ENCODE peak calls at places on chromosomes 2 and 18, in eight cellular contexts. V, I, B, A, H, E, L and K are unnamed samples.

GRCh38 chr2:188016917-188017316 is 274.8 kb upstream of the GULP1 start:
- DNase-seq in V (no peak), I (no peak), B (no peak), A (no peak), H (no peak), E (no peak), L (no peak), K (no peak)

GRCh38 chr2:101327863-101328394 is 19.4 kb upstream of the RNF149 start:
- DNase-seq in V (no peak), I (no peak), B (no peak), A (no peak), H (no peak), E (no peak), L (no peak), K (no peak)

GRCh38 chr2:238950551-238950950 is 102.7 kb downstream of the TWIST2 start:
- DNase-seq in V (no peak), I (no peak), B (no peak), A (peak; percentile 56), H (peak; percentile 54), E (no peak), L (no peak), K (peak; percentile 53)

GRCh38 chr2:227932403-227932802 is 61.0 kb downstream of the DAW1 start:
- DNase-seq in V (no peak), I (no peak), B (no peak), A (no peak), H (no peak), E (no peak), L (no peak), K (no peak)

GRCh38 chr2:233384017-233384416 is 29.7 kb downstream of the DGKD start:
- DNase-seq in V (no peak), I (no peak), B (no peak), A (no peak), H (no peak), E (no peak), L (no peak), K (no peak)

GRCh38 chr2:207528980-207529329 is 807 bp upstream of the CREB1 start:
- DNase-seq in V (no peak), I (peak; percentile 25), B (no peak), A (no peak), H (no peak), E (no peak), L (no peak), K (no peak)

GRCh38 chr2:207484444-207485391 is 45.0 kb upstream of the CREB1 start:
- DNase-seq in V (no peak), I (no peak), B (no peak), A (no peak), H (no peak), E (no peak), L (no peak), K (no peak)

GRCh38 chr18:35443847-35444246 is 53.9 kb downstream of the INO80C start:
- DNase-seq in V (no peak), I (no peak), B (no peak), A (no peak), H (no peak), E (no peak), L (no peak), K (no peak)

GRCh38 chr18:63177822-63178525 is 141.6 kb downstream of the BCL2 start:
- DNase-seq in V (no peak), I (no peak), B (no peak), A (no peak), H (no peak), E (peak; percentile 84), L (no peak), K (no peak)

GRCh38 chr2:102418421-102418961 is 4.5 kb upstream of the IL18RAP start:
- DNase-seq in V (peak; percentile 19), I (no peak), B (no peak), A (no peak), H (no peak), E (no peak), L (no peak), K (no peak)

GRCh38 chr2:11746376-11746806 is at the start of gene LPIN1:
- DNase-seq in V (peak; percentile 82), I (peak; percentile 70), B (peak; percentile 62), A (peak; percentile 95), H (peak; percentile 95), E (peak; percentile 93), L (peak; percentile 66), K (peak; percentile 91)

GRCh38 chr2:58042486-58042970 is 4.1 kb upstream of the VRK2 start:
- DNase-seq in V (peak; percentile 89), I (peak; percentile 95), B (no peak), A (no peak), H (no peak), E (no peak), L (no peak), K (no peak)

GRCh38 chr18:10875836-10876235 is 273.5 kb downstream of the PIEZO2 start:
- DNase-seq in V (no peak), I (peak; percentile 23), B (no peak), A (no peak), H (no peak), E (no peak), L (no peak), K (no peak)

GRCh38 chr2:120619579-120619978 is 116.1 kb upstream of the GLI2 start:
- DNase-seq in V (no peak), I (peak; percentile 89), B (no peak), A (no peak), H (no peak), E (no peak), L (no peak), K (no peak)

GRCh38 chr2:33272001-33272400 is 204.4 kb upstream of the RASGRP3 start:
- DNase-seq in V (peak; percentile 56), I (no peak), B (no peak), A (no peak), H (no peak), E (no peak), L (no peak), K (no peak)

GRCh38 chr2:177258059-177258458 is 6.5 kb downstream of the NFE2L2 start:
- DNase-seq in V (no peak), I (no peak), B (no peak), A (no peak), H (no peak), E (no peak), L (no peak), K (no peak)

GRCh38 chr2:216877085-216877484 is 17.2 kb upstream of the TNP1 start:
- DNase-seq in V (no peak), I (no peak), B (no peak), A (no peak), H (no peak), E (no peak), L (no peak), K (no peak)
- TF ChIP-seq CTCF in V (no peak), I (no peak), B (no peak), A (no peak), H (no peak), E (no peak), L (no peak), K (no peak)

GRCh38 chr2:121736462-121737336 is at the start of gene NIFK:
- DNase-seq in V (peak; percentile 95), I (peak; percentile 96), B (peak; percentile 96), A (peak; percentile 100), H (peak; percentile 100), E (peak; percentile 100), L (peak; percentile 98), K (peak; percentile 100)
- TF ChIP-seq CTCF in V (no peak), I (no peak), B (no peak), A (no peak), H (no peak), E (no peak), L (no peak), K (no peak)

DNA sequence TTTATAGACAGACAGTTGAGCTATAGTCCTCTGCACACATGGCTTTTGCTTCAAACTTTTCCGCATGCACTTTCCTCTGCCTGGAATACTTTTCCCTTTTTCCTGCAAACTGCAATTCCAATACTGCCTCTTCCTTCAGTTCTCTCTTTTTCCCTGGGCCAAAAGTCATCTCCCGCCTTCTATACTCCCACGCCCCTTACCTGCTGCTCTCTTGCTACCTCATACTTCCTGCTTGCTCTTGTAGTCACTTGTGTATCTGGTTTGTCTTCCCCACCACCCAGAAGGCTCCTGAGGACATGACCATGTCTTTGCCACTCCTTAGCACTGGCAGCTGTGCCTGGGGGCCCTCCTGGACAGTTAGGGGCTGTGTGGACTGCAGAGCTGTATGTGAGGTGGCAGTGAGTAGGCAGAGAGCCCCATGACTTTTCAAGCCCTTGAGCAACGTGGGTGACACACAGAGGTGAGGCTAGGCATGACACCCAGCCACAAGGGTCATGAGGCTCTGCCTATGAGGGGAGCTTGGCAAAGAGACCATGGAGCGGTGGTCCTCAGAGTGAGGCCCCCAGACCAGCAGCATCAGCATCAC is 23.2 kb downstream of the SPEG start:
- DNase-seq in V (no peak), I (no peak), B (no peak), A (no peak), H (no peak), E (peak; percentile 22), L (no peak), K (no peak)
- TF ChIP-seq CTCF in V (no peak), I (peak; percentile 51), B (no peak), A (no peak), H (peak; percentile 6), E (no peak), L (no peak), K (no peak)

GRCh38 chr18:52339891-52340371 is at the start of gene DCC:
- DNase-seq in V (peak; percentile 45), I (peak; percentile 2), B (no peak), A (no peak), H (no peak), E (no peak), L (no peak), K (peak; percentile 78)
- TF ChIP-seq CTCF in V (peak; percentile 28), I (peak; percentile 53), B (peak; percentile 26), A (peak; percentile 35), H (peak; percentile 20), E (no peak), L (no peak), K (peak; percentile 73)

DNA sequence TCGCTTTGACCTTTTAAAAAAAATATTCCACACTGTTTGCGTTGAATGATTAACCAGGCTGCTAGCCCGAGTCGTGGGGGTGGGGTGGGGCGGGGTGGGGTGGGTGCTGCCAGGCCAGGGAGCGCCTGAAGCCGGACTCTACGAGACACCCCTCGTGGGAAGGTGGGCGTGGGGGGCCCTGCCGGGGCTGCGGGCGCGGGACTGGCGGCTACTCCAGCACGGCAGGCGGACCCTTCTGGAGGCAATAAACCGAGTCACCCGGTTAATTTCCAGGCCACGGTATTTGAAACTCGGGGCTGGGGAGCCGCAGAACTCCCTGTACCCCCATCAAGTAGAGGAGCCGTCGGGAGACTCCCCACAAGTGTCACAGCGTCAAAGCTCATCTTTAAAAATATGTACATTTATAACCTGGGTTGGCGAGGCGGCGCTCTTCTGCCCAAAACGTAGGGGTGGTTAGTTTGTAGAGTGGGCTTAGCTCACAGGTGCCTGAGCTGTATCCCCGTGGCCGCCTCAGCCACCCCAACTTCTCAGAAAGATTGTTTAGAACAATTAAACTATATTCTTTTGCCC is 1.2 kb downstream of the B3GNT2 start:
- DNase-seq in V (no peak), I (peak; percentile 43), B (no peak), A (peak; percentile 69), H (no peak), E (peak; percentile 77), L (no peak), K (no peak)
- TF ChIP-seq CTCF in V (no peak), I (no peak), B (no peak), A (no peak), H (no peak), E (no peak), L (no peak), K (no peak)